ENCODE peak calls at places on chromosomes 5 and 9, in nine cellular contexts. One of them, this sample, is unnamed.
A peak's percentile ranks its signal among the peaks of the same experiment; 100 is the strongest.

GRCh38 chr5:129631946-129632345 is 115.9 kb upstream of the MINAR2 start:
- DNase-seq in left kidney: no peak
- DNase-seq in naive B cell: no peak
- DNase-seq in PC-9: no peak
- DNase-seq in amniotic epithelial cell: peak; percentile 64
- DNase-seq in activated CD8-positive, alpha-beta memory T cell treated with anti-CD3 and anti-CD28 coated beads, Interleukin-2, amount 50 U/mL, for 48 hours: no peak
- DNase-seq in GM19239: no peak
- DNase-seq in CD4-positive, alpha-beta T cell: no peak
- DNase-seq in progenitor cell of endocrine pancreas: no peak
- DNase-seq in this sample: no peak

GRCh38 chr5:66993882-66994281 is 202.7 kb downstream of the CD180 start:
- DNase-seq in progenitor cell of endocrine pancreas: no peak
- DNase-seq in naive B cell: no peak
- DNase-seq in GM19239: no peak
- DNase-seq in left kidney: no peak
- DNase-seq in PC-9: no peak
- DNase-seq in activated CD8-positive, alpha-beta memory T cell treated with anti-CD3 and anti-CD28 coated beads, Interleukin-2, amount 50 U/mL, for 48 hours: no peak
- DNase-seq in CD4-positive, alpha-beta T cell: no peak
- DNase-seq in amniotic epithelial cell: no peak
- DNase-seq in this sample: no peak

GRCh38 chr5:143102414-143102813 is 301.1 kb downstream of the NR3C1 start:
- DNase-seq in CD4-positive, alpha-beta T cell: no peak
- DNase-seq in naive B cell: no peak
- DNase-seq in activated CD8-positive, alpha-beta memory T cell treated with anti-CD3 and anti-CD28 coated beads, Interleukin-2, amount 50 U/mL, for 48 hours: no peak
- DNase-seq in GM19239: no peak
- DNase-seq in progenitor cell of endocrine pancreas: no peak
- DNase-seq in left kidney: no peak
- DNase-seq in PC-9: no peak
- DNase-seq in amniotic epithelial cell: no peak
- DNase-seq in this sample: peak; percentile 43

GRCh38 chr5:83714780-83715179 is 5.9 kb downstream of the HAPLN1 start:
- DNase-seq in progenitor cell of endocrine pancreas: no peak
- DNase-seq in left kidney: peak; percentile 53
- DNase-seq in CD4-positive, alpha-beta T cell: no peak
- DNase-seq in GM19239: no peak
- DNase-seq in activated CD8-positive, alpha-beta memory T cell treated with anti-CD3 and anti-CD28 coated beads, Interleukin-2, amount 50 U/mL, for 48 hours: no peak
- DNase-seq in naive B cell: no peak
- DNase-seq in PC-9: peak; percentile 15
- DNase-seq in amniotic epithelial cell: no peak
- DNase-seq in this sample: no peak

GRCh38 chr5:150587830-150588494 is 52.5 kb upstream of the SYNPO start:
- DNase-seq in progenitor cell of endocrine pancreas: no peak
- DNase-seq in GM19239: no peak
- DNase-seq in amniotic epithelial cell: no peak
- DNase-seq in activated CD8-positive, alpha-beta memory T cell treated with anti-CD3 and anti-CD28 coated beads, Interleukin-2, amount 50 U/mL, for 48 hours: no peak
- DNase-seq in PC-9: no peak
- DNase-seq in naive B cell: no peak
- DNase-seq in CD4-positive, alpha-beta T cell: no peak
- DNase-seq in left kidney: no peak
- DNase-seq in this sample: no peak

GRCh38 chr9:134950811-134951210 is 33.1 kb upstream of the FCN1 start:
- DNase-seq in naive B cell: no peak
- DNase-seq in progenitor cell of endocrine pancreas: no peak
- DNase-seq in left kidney: no peak
- DNase-seq in PC-9: no peak
- DNase-seq in GM19239: no peak
- DNase-seq in CD4-positive, alpha-beta T cell: no peak
- DNase-seq in activated CD8-positive, alpha-beta memory T cell treated with anti-CD3 and anti-CD28 coated beads, Interleukin-2, amount 50 U/mL, for 48 hours: no peak
- DNase-seq in amniotic epithelial cell: no peak
- DNase-seq in this sample: no peak

GRCh38 chr9:79664375-79664825 is 92.6 kb downstream of the TLE4 start:
- DNase-seq in GM19239: no peak
- DNase-seq in PC-9: no peak
- DNase-seq in activated CD8-positive, alpha-beta memory T cell treated with anti-CD3 and anti-CD28 coated beads, Interleukin-2, amount 50 U/mL, for 48 hours: no peak
- DNase-seq in amniotic epithelial cell: no peak
- DNase-seq in CD4-positive, alpha-beta T cell: no peak
- DNase-seq in progenitor cell of endocrine pancreas: no peak
- DNase-seq in left kidney: no peak
- DNase-seq in naive B cell: no peak
- DNase-seq in this sample: no peak

GRCh38 chr5:139848508-139849100 is 53.0 kb downstream of the PSD2 start:
- DNase-seq in naive B cell: no peak
- DNase-seq in amniotic epithelial cell: no peak
- DNase-seq in GM19239: no peak
- DNase-seq in left kidney: peak; percentile 26
- DNase-seq in activated CD8-positive, alpha-beta memory T cell treated with anti-CD3 and anti-CD28 coated beads, Interleukin-2, amount 50 U/mL, for 48 hours: no peak
- DNase-seq in progenitor cell of endocrine pancreas: no peak
- DNase-seq in CD4-positive, alpha-beta T cell: peak; percentile 23
- DNase-seq in PC-9: no peak
- DNase-seq in this sample: no peak

This sample was measured in SK-MEL-5.